ENCODE peak calls at places on chromosomes 4 and X, in seven cellular contexts. K is lung; F is lower lobe of right lung; D is CD8-positive, alpha-beta T cell; A is colonic mucosa; H is cardiac muscle cell; U is dorsolateral prefrontal cortex. E is an unnamed sample. For H3K27me3, the result is how much of the 10 kb centered on the place peaks cover.

GRCh38 chrX:40105016-40105790 is 7.4 kb upstream of the BCOR start:
- DNase-seq in K (no peak), F (peak), D (peak), A (no peak), H (peak), U (no peak), E (no peak)

GRCh38 chr4:137688651-137689050 is 156.4 kb upstream of the PCDH18 start:
- DNase-seq in K (no peak), F (no peak), D (no peak), A (no peak), H (no peak), U (no peak), E (no peak)

GRCh38 chrX:148905376-148905775 is 405.0 kb downstream of the AFF2 start:
- DNase-seq in K (no peak), F (no peak), D (no peak), A (no peak), H (no peak), U (no peak), E (no peak)

GRCh38 chr4:4443821-4444220 is 56.9 kb downstream of the NSG1 start:
- DNase-seq in K (no peak), F (no peak), D (no peak), A (no peak), H (no peak), U (no peak), E (no peak)

GRCh38 chr4:156790866-156791265 is 180.7 kb downstream of the PDGFC start:
- DNase-seq in K (no peak), F (no peak), D (no peak), A (no peak), H (peak), U (no peak), E (no peak)

GRCh38 chr4:182576609-182577289 is 333.5 kb downstream of the TENM3 start:
- DNase-seq in K (no peak), F (no peak), D (no peak), A (no peak), H (no peak), U (no peak), E (no peak)

GRCh38 chr4:16253127-16253960 is 27.1 kb upstream of the TAPT1 start:
- DNase-seq in K (peak), F (no peak), D (no peak), A (no peak), H (no peak), U (no peak), E (no peak)

GRCh38 chr4:53591372-53591892 is at the start of gene LNX1:
- DNase-seq in K (peak), F (peak), D (no peak), A (peak), H (peak), U (no peak), E (no peak)

GRCh38 chr4:183355405-183355804 is 33.2 kb upstream of the CLDN24 start:
- DNase-seq in K (no peak), F (no peak), D (no peak), A (no peak), H (no peak), U (no peak), E (no peak)

GRCh38 chrX:151973851-151974335 is 583 bp downstream of the GABRE start:
- DNase-seq in K (peak), F (peak), D (no peak), A (peak), H (peak), U (no peak), E (no peak)

GRCh38 chr4:38574559-38575333 is 89.3 kb upstream of the KLF3 start:
- DNase-seq in K (no peak), F (no peak), D (no peak), A (peak), H (no peak), U (peak), E (no peak)

GRCh38 chr4:87011340-87012034 is 76.7 kb downstream of the AFF1 start:
- DNase-seq in K (no peak), F (no peak), D (no peak), A (peak), H (peak), U (no peak), E (no peak)

GRCh38 chr4:113407409-113407808 is 354.1 kb downstream of the CAMK2D start:
- DNase-seq in K (no peak), F (no peak), D (no peak), A (no peak), H (no peak), U (no peak), E (no peak)

GRCh38 chrX:145178268-145178667 is 69.0 kb upstream of the SPANXN1 start:
- DNase-seq in K (no peak), F (no peak), D (no peak), A (no peak), H (no peak), U (no peak), E (no peak)
- TF ChIP-seq CTCF in K (no peak), F (no peak), D (no peak), A (no peak), H (no peak), U (peak), E (no peak)

GRCh38 chrX:119479845-119480244 is 11.6 kb downstream of the SLC25A5 start:
- DNase-seq in K (no peak), F (no peak), D (no peak), A (no peak), H (no peak), U (no peak), E (no peak)

GRCh38 chrX:119481218-119481875 is 13.1 kb downstream of the SLC25A5 start:
- DNase-seq in K (peak), F (peak), D (no peak), A (no peak), H (no peak), U (no peak), E (no peak)

GRCh38 chrX:119475389-119476101 is 7.3 kb downstream of the SLC25A5 start:
- DNase-seq in K (no peak), F (no peak), D (no peak), A (no peak), H (no peak), U (no peak), E (no peak)

GRCh38 chrX:119477812-119478232 is 9.6 kb downstream of the SLC25A5 start:
- DNase-seq in K (no peak), F (no peak), D (no peak), A (peak), H (no peak), U (no peak), E (no peak)

GRCh38 chrX:119478504-119478903 is 10.3 kb downstream of the SLC25A5 start:
- DNase-seq in K (no peak), F (no peak), D (no peak), A (no peak), H (no peak), U (no peak), E (no peak)
- H3K27ac ChIP-seq in K (no peak), F (no peak), D (no peak), A (peak), H (no peak), U (no peak), E (no peak)

GRCh38 chr4:152848508-152848907 is 68.8 kb downstream of the ARFIP1 start:
- DNase-seq in K (no peak), F (no peak), D (no peak), A (no peak), H (no peak), U (no peak), E (no peak)
- H3K27me3 ChIP-seq in K (under half), F (under half), D (under half), A (under half), H (under half), U (under half), E (under half)

GRCh38 chr4:122830392-122831095 is 3.9 kb downstream of the FGF2 start:
- DNase-seq in K (no peak), F (no peak), D (no peak), A (no peak), H (no peak), U (no peak), E (no peak)

GRCh38 chr4:122826596-122827257 is at the start of gene FGF2:
- DNase-seq in K (peak), F (peak), D (peak), A (peak), H (peak), U (peak), E (no peak)

GRCh38 chr4:122827258-122827887 is 742 bp downstream of the FGF2 start:
- DNase-seq in K (no peak), F (no peak), D (peak), A (peak), H (peak), U (no peak), E (no peak)

GRCh38 chr4:122826000-122826595 is 533 bp upstream of the FGF2 start:
- DNase-seq in K (no peak), F (no peak), D (no peak), A (no peak), H (no peak), U (no peak), E (no peak)

DNA sequence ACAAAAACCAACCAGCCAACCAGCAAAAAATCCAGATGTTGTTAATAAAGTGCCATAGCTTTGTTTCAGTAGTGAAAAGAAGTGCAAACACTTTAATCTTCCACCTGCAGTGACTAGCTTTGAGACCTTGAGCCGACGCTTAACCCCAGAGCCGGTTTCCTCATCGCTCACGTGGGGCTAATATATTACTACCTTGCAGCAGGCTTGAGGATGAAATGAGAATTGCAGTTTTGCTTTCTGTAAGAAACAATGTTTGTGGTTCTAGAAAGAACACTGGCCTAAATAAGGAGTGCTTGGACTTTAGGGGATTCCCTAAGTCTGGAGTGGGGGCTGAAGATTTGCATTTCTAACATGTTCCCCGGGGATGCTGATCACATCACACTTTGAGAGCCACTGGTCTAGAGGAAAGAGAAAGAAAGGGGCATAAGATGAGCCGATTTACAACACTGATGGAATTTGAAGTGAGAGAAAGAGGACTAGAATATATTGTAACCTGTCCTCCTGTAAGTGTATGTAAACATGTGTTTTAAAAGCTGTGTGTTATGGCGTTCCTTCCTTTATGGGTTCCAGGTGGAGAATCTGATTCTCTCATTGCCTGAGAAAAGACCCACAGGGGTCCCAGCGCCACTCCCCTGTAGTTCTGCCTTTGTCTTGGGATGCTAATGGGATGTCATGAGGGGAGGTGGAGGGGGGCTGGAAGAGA is 1.4 kb downstream of the FGF2 start:
- DNase-seq in K (no peak), F (no peak), D (peak), A (peak), H (peak), U (no peak), E (no peak)
- TF ChIP-seq CTCF in K (no peak), F (no peak), D (no peak), A (peak), H (peak), U (no peak), E (no peak)

GRCh38 chr4:163494360-163495241 is at the start of gene TMA16:
- DNase-seq in K (peak), F (peak), D (peak), A (peak), H (peak), U (peak), E (peak)
- H3K27ac ChIP-seq in K (peak), F (peak), D (peak), A (peak), H (peak), U (peak), E (peak)

GRCh38 chr4:2423066-2423465 is 4.3 kb downstream of the CFAP99 start:
- DNase-seq in K (no peak), F (no peak), D (no peak), A (no peak), H (no peak), U (no peak), E (no peak)
- H3K27me3 ChIP-seq in K (under half), F (under half), D (under half), A (under half), H (under half), U (under half), E (under half)

E was measured in CD4-positive, alpha-beta T cell.